ENCODE peak calls at places on chromosomes 1 and 21, in six cellular contexts. I is NCI-H1048; J is HTR-8/SVneo; A is fibroblast of pulmonary artery; M is stimulated activated CD4-positive, alpha-beta T cell treated with anti-CD3 and anti-CD28 coated beads, Interleukin-15, amount 100 ng/mL, for 24 hours; R is HT1080. H is an unnamed sample.

GRCh38 chr1:233802611-233803010 is 101.9 kb upstream of the SLC35F3 start:
- DNase-seq in I (no peak), J (no peak), A (no peak), M (no peak), R (no peak), H (no peak)

GRCh38 chr21:40146201-40146890 is 279.1 kb downstream of the PCP4 start:
- DNase-seq in I (no peak), J (no peak), A (no peak), M (no peak), R (no peak), H (no peak)

GRCh38 chr1:170695955-170696590 is 32.1 kb downstream of the PRRX1 start:
- DNase-seq in I (no peak), J (no peak), A (no peak), M (no peak), R (no peak), H (no peak)

GRCh38 chr1:92599184-92599583 is 112.5 kb upstream of the GFI1 start:
- DNase-seq in I (no peak), J (peak), A (peak), M (no peak), R (peak), H (no peak)

GRCh38 chr1:237677979-237678378 is 212.7 kb downstream of the ZP4 start:
- DNase-seq in I (no peak), J (peak), A (peak), M (no peak), R (peak), H (no peak)

GRCh38 chr21:29005696-29006095 is 13.0 kb upstream of the LTN1 start:
- DNase-seq in I (no peak), J (no peak), A (no peak), M (no peak), R (peak), H (no peak)

GRCh38 chr1:65267291-65268087 is 41.9 kb upstream of the DNAJC6 start:
- DNase-seq in I (no peak), J (no peak), A (no peak), M (no peak), R (no peak), H (no peak)

GRCh38 chr1:93722081-93723031 is 40.7 kb upstream of the BCAR3 start:
- DNase-seq in I (no peak), J (no peak), A (peak), M (no peak), R (no peak), H (no peak)

GRCh38 chr1:224733021-224733911 is 117.1 kb downstream of the CNIH3 start:
- DNase-seq in I (no peak), J (peak), A (peak), M (no peak), R (peak), H (no peak)

GRCh38 chr1:243390315-243390875 is 134.6 kb downstream of the SDCCAG8 start:
- DNase-seq in I (no peak), J (no peak), A (no peak), M (peak), R (peak), H (no peak)

GRCh38 chr1:53627666-53628065 is 111.3 kb downstream of the GLIS1 start:
- DNase-seq in I (no peak), J (no peak), A (no peak), M (no peak), R (no peak), H (no peak)

H was measured in SK-N-MC.